ENCODE peak calls at places on chromosome 6, in four cellular contexts. One of them, this sample, is unnamed.

GRCh38 chr6:108200631-108201030 is 34.8 kb downstream of the NR2E1 start:
- DNase-seq in breast epithelium: no peak
- DNase-seq in prostate gland: no peak
- DNase-seq in GM12892: no peak
- DNase-seq in this sample: no peak

GRCh38 chr6:27962506-27962905 is 5.5 kb downstream of the OR2B6 start:
- DNase-seq in prostate gland: no peak
- DNase-seq in breast epithelium: no peak
- DNase-seq in GM12892: no peak
- DNase-seq in this sample: no peak

GRCh38 chr6:119255492-119255891 is 94.1 kb downstream of the MAN1A1 start:
- DNase-seq in prostate gland: no peak
- DNase-seq in breast epithelium: no peak
- DNase-seq in GM12892: no peak
- DNase-seq in this sample: no peak

GRCh38 chr6:16105874-16106273 is 23.0 kb upstream of the MYLIP start:
- DNase-seq in breast epithelium: no peak
- DNase-seq in prostate gland: no peak
- DNase-seq in GM12892: no peak
- DNase-seq in this sample: peak

GRCh38 chr6:71034578-71034977 is 77.7 kb upstream of the B3GAT2 start:
- DNase-seq in prostate gland: no peak
- DNase-seq in GM12892: no peak
- DNase-seq in breast epithelium: no peak
- DNase-seq in this sample: no peak

GRCh38 chr6:137471951-137472350 is 22.2 kb downstream of the OLIG3 start:
- DNase-seq in GM12892: no peak
- DNase-seq in prostate gland: no peak
- DNase-seq in breast epithelium: no peak
- DNase-seq in this sample: no peak

GRCh38 chr6:111414373-111414772 is 68.6 kb downstream of the REV3L start:
- DNase-seq in prostate gland: no peak
- DNase-seq in GM12892: no peak
- DNase-seq in breast epithelium: no peak
- DNase-seq in this sample: no peak

GRCh38 chr6:45514454-45514853 is 136.7 kb upstream of the SUPT3H start:
- DNase-seq in GM12892: no peak
- DNase-seq in prostate gland: no peak
- DNase-seq in breast epithelium: no peak
- DNase-seq in this sample: no peak

GRCh38 chr6:23559587-23560343 is 566.2 kb upstream of the NRSN1 start:
- DNase-seq in prostate gland: no peak
- DNase-seq in GM12892: no peak
- DNase-seq in breast epithelium: no peak
- DNase-seq in this sample: no peak

GRCh38 chr6:4176907-4177306 is 41.5 kb upstream of the ECI2 start:
- DNase-seq in GM12892: no peak
- DNase-seq in breast epithelium: no peak
- DNase-seq in prostate gland: no peak
- DNase-seq in this sample: no peak

GRCh38 chr6:81105998-81106397 is 646.5 kb downstream of the TENT5A start:
- DNase-seq in prostate gland: no peak
- DNase-seq in GM12892: no peak
- DNase-seq in breast epithelium: no peak
- DNase-seq in this sample: no peak

GRCh38 chr6:14456941-14457340 is 339.4 kb downstream of the CD83 start:
- DNase-seq in GM12892: no peak
- DNase-seq in prostate gland: no peak
- DNase-seq in breast epithelium: no peak
- DNase-seq in this sample: no peak

GRCh38 chr6:108174371-108175175 is 8.8 kb downstream of the NR2E1 start:
- DNase-seq in prostate gland: no peak
- DNase-seq in breast epithelium: no peak
- DNase-seq in GM12892: no peak
- DNase-seq in this sample: peak

GRCh38 chr6:163415176-163415619 is 680 bp downstream of the QKI start:
- DNase-seq in breast epithelium: no peak
- DNase-seq in GM12892: peak
- DNase-seq in prostate gland: no peak
- DNase-seq in this sample: peak

GRCh38 chr6:150848400-150848799 is 17.1 kb upstream of the MTHFD1L start:
- DNase-seq in prostate gland: no peak
- DNase-seq in GM12892: no peak
- DNase-seq in breast epithelium: no peak
- DNase-seq in this sample: no peak

GRCh38 chr6:108198761-108199498 is 33.1 kb downstream of the NR2E1 start:
- DNase-seq in prostate gland: no peak
- DNase-seq in breast epithelium: no peak
- DNase-seq in GM12892: no peak
- DNase-seq in this sample: no peak

GRCh38 chr6:11437824-11438459 is 99.6 kb upstream of the TMEM170B start:
- DNase-seq in prostate gland: no peak
- DNase-seq in GM12892: no peak
- DNase-seq in breast epithelium: no peak
- DNase-seq in this sample: no peak

GRCh38 chr6:16206595-16207037 is 31.8 kb upstream of the GMPR start:
- DNase-seq in GM12892: no peak
- DNase-seq in prostate gland: peak
- DNase-seq in breast epithelium: no peak
- DNase-seq in this sample: peak

GRCh38 chr6:55694148-55694547 is 115.2 kb upstream of the HMGCLL1 start:
- DNase-seq in breast epithelium: no peak
- DNase-seq in GM12892: no peak
- DNase-seq in prostate gland: no peak
- DNase-seq in this sample: no peak

GRCh38 chr6:151647871-151648639 is 154.2 kb downstream of the CCDC170 start:
- DNase-seq in GM12892: no peak
- DNase-seq in breast epithelium: no peak
- DNase-seq in prostate gland: no peak
- DNase-seq in this sample: no peak

GRCh38 chr6:137678451-137678850 is 184.3 kb upstream of the OLIG3 start:
- DNase-seq in prostate gland: no peak
- DNase-seq in GM12892: no peak
- DNase-seq in breast epithelium: no peak
- DNase-seq in this sample: no peak

GRCh38 chr6:111011360-111012142 is 29.7 kb downstream of the RPF2 start:
- DNase-seq in breast epithelium: no peak
- DNase-seq in GM12892: peak
- DNase-seq in prostate gland: no peak
- DNase-seq in this sample: peak

GRCh38 chr6:135962731-135963130 is 111.2 kb downstream of the PDE7B start:
- DNase-seq in GM12892: no peak
- DNase-seq in breast epithelium: no peak
- DNase-seq in prostate gland: no peak
- DNase-seq in this sample: no peak

GRCh38 chr6:606829-607379 is 50.0 kb downstream of the HUS1B start:
- DNase-seq in GM12892: no peak
- DNase-seq in breast epithelium: no peak
- DNase-seq in prostate gland: no peak
- DNase-seq in this sample: no peak

GRCh38 chr6:105370316-105370715 is 32.6 kb downstream of the PREP start:
- DNase-seq in prostate gland: no peak
- DNase-seq in GM12892: no peak
- DNase-seq in breast epithelium: no peak
- DNase-seq in this sample: no peak

GRCh38 chr6:53300656-53301551 is 47.8 kb downstream of the ELOVL5 start:
- DNase-seq in prostate gland: peak
- DNase-seq in GM12892: no peak
- DNase-seq in breast epithelium: no peak
- DNase-seq in this sample: no peak

GRCh38 chr6:78093861-78094360 is 441.1 kb downstream of the MEI4 start:
- DNase-seq in GM12892: no peak
- DNase-seq in prostate gland: no peak
- DNase-seq in breast epithelium: no peak
- DNase-seq in this sample: no peak

GRCh38 chr6:136396908-136397307 is 107.3 kb upstream of the BCLAF1 start:
- DNase-seq in GM12892: no peak
- DNase-seq in breast epithelium: no peak
- DNase-seq in prostate gland: no peak
- DNase-seq in this sample: no peak

GRCh38 chr6:129267028-129267427 is 384.1 kb downstream of the LAMA2 start:
- DNase-seq in GM12892: no peak
- DNase-seq in breast epithelium: no peak
- DNase-seq in prostate gland: no peak
- DNase-seq in this sample: no peak

GRCh38 chr6:139161817-139162284 is 27.0 kb downstream of the HECA start:
- DNase-seq in prostate gland: no peak
- DNase-seq in GM12892: peak
- DNase-seq in breast epithelium: no peak
- DNase-seq in this sample: no peak

GRCh38 chr6:150622941-150623874 is 23.5 kb downstream of the PLEKHG1 start:
- DNase-seq in GM12892: peak
- DNase-seq in prostate gland: no peak
- DNase-seq in breast epithelium: no peak
- DNase-seq in this sample: no peak

GRCh38 chr6:37298958-37299357 is 41.0 kb upstream of the TMEM217 start:
- DNase-seq in breast epithelium: no peak
- DNase-seq in GM12892: no peak
- DNase-seq in prostate gland: no peak
- DNase-seq in this sample: no peak
- TF ChIP-seq POLR2AphosphoS5 in breast epithelium: no peak
- TF ChIP-seq POLR2AphosphoS5 in GM12892: no peak
- TF ChIP-seq POLR2AphosphoS5 in prostate gland: no peak
- TF ChIP-seq POLR2AphosphoS5 in this sample: no peak

GRCh38 chr6:38719358-38719757 is 4.2 kb downstream of the DNAH8 start:
- DNase-seq in prostate gland: no peak
- DNase-seq in breast epithelium: no peak
- DNase-seq in GM12892: no peak
- DNase-seq in this sample: no peak

GRCh38 chr6:38713812-38714211 is 1.3 kb upstream of the DNAH8 start:
- DNase-seq in GM12892: no peak
- DNase-seq in breast epithelium: no peak
- DNase-seq in prostate gland: no peak
- DNase-seq in this sample: peak

GRCh38 chr6:38714239-38715015 is 684 bp upstream of the DNAH8 start:
- DNase-seq in prostate gland: no peak
- DNase-seq in breast epithelium: no peak
- DNase-seq in GM12892: no peak
- DNase-seq in this sample: no peak

GRCh38 chr6:38715016-38715809 is at the start of gene DNAH8:
- DNase-seq in breast epithelium: no peak
- DNase-seq in GM12892: peak
- DNase-seq in prostate gland: no peak
- DNase-seq in this sample: no peak

GRCh38 chr6:38716825-38717224 is 1.7 kb downstream of the DNAH8 start:
- DNase-seq in breast epithelium: no peak
- DNase-seq in prostate gland: no peak
- DNase-seq in GM12892: no peak
- DNase-seq in this sample: no peak
- TF ChIP-seq POLR2AphosphoS5 in breast epithelium: no peak
- TF ChIP-seq POLR2AphosphoS5 in prostate gland: no peak
- TF ChIP-seq POLR2AphosphoS5 in GM12892: no peak
- TF ChIP-seq POLR2AphosphoS5 in this sample: no peak

DNA sequence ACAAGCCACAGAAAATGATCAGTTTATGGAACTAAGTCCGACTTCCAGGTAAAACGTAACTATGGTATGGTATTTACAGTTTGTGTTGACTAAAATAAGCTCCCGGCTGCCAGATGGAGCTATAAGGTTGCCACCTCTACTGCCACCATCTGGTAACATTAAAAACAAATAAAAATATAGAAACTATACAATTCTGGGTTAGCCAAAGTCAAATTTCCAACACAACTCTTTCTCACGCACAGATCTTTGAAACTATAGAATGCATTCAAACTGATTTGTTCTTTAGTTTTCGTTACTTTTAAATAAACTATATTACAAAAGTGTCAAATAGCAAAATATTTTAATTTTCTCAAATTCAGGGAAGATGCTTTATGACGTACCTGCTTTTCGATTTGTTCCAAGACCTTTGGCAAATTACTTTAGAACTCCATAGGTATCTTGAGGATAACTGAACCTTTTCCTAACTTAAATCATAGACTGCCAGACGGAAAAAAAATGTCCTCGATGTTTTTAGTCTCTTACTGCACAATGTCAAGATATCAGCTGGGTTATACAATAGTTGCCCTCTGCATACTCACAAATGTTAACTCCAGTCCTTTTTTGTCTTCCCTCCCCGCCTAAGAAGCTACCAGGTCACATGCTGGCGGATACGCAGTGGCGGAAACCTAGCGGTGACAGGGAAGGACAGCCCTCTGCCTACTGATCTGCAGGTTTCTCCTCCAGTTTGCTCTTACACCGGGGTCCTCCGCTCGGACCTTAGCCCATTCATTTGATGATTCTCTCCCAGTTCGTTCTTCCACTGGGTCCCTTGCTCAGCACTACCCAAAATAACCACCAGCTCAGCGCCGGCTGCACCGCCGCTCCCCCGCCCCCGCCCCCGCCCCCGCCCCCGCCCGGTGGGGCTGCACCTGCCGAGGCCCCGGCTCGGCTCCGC is 888 bp downstream of the SLC17A5 start:
- DNase-seq in GM12892: peak
- DNase-seq in breast epithelium: no peak
- DNase-seq in prostate gland: peak
- DNase-seq in this sample: peak
- TF ChIP-seq POLR2AphosphoS5 in GM12892: no peak
- TF ChIP-seq POLR2AphosphoS5 in breast epithelium: peak
- TF ChIP-seq POLR2AphosphoS5 in prostate gland: peak
- TF ChIP-seq POLR2AphosphoS5 in this sample: no peak

GRCh38 chr6:43029120-43029519 is 7.7 kb downstream of the RRP36 start:
- DNase-seq in prostate gland: no peak
- DNase-seq in GM12892: no peak
- DNase-seq in breast epithelium: no peak
- DNase-seq in this sample: no peak
- TF ChIP-seq POLR2AphosphoS5 in prostate gland: no peak
- TF ChIP-seq POLR2AphosphoS5 in GM12892: no peak
- TF ChIP-seq POLR2AphosphoS5 in breast epithelium: no peak
- TF ChIP-seq POLR2AphosphoS5 in this sample: no peak